ENCODE peak calls at places on chromosomes 4 and X, in ten cellular contexts. G, Q, J, U, I, V, N, X, S and B are unnamed samples.
A peak's percentile ranks its signal among the peaks of the same experiment; 100 is the strongest.

GRCh38 chr4:2244947-2245786 is 3.2 kb upstream of the HAUS3 start:
- DNase-seq in J (no peak), G (no peak), Q (no peak), U (no peak), S (no peak), V (no peak), I (peak; percentile 50), X (no peak), N (no peak), B (no peak)

GRCh38 chr4:54941994-54942552 is 183.3 kb downstream of the KDR start:
- DNase-seq in G (peak; percentile 48), S (no peak), Q (no peak), X (no peak), U (no peak), N (no peak), V (no peak), I (no peak), J (no peak), B (no peak)

GRCh38 chr4:57020467-57021101 is 41.9 kb downstream of the POLR2B start:
- DNase-seq in I (no peak), S (no peak), V (peak; percentile 77), N (peak; percentile 86), X (no peak), G (no peak), J (peak; percentile 49), Q (no peak), U (no peak), B (peak; percentile 77)

GRCh38 chrX:8731579-8732395 is at the start of gene ANOS1:
- DNase-seq in U (peak; percentile 20), V (no peak), G (no peak), I (peak; percentile 86), X (no peak), N (no peak), S (peak; percentile 80), J (no peak), Q (peak; percentile 84), B (peak; percentile 29)

GRCh38 chr4:53780736-53781400 is 189.6 kb upstream of the LNX1 start:
- DNase-seq in X (no peak), J (no peak), Q (no peak), N (peak; percentile 17), V (no peak), G (no peak), U (no peak), I (no peak), S (no peak), B (no peak)

GRCh38 chr4:139963708-139964107 is 190.3 kb downstream of the MAML3 start:
- DNase-seq in S (no peak), G (no peak), N (no peak), X (no peak), Q (no peak), V (no peak), J (no peak), U (no peak), I (no peak), B (no peak)

GRCh38 chr4:180164799-180165198 is 2078.4 kb upstream of the TENM3 start:
- DNase-seq in G (no peak), S (no peak), Q (no peak), I (no peak), X (no peak), J (peak; percentile 57), V (no peak), U (no peak), N (no peak), B (peak; percentile 74)

GRCh38 chr4:61301285-61301684 is 101.2 kb downstream of the ADGRL3 start:
- DNase-seq in V (no peak), J (no peak), I (no peak), S (no peak), Q (no peak), U (no peak), G (no peak), X (no peak), N (no peak), B (no peak)

GRCh38 chr4:169270156-169270809 is 473 bp downstream of the SH3RF1 start:
- DNase-seq in J (no peak), G (no peak), U (peak; percentile 42), V (no peak), I (peak; percentile 81), N (peak; percentile 25), Q (peak; percentile 90), S (peak; percentile 73), X (peak; percentile 69), B (peak; percentile 55)

GRCh38 chrX:154412468-154412867 is 1.1 kb downstream of the TAFAZZIN start:
- DNase-seq in S (no peak), X (peak; percentile 54), Q (no peak), N (peak; percentile 2), J (no peak), I (peak; percentile 69), V (no peak), G (no peak), U (no peak), B (no peak)

GRCh38 chrX:2261838-2262678 is 238.7 kb downstream of the DHRSX start:
- DNase-seq in N (no peak), I (no peak), S (no peak), J (no peak), V (no peak), X (no peak), Q (peak; percentile 57), U (no peak), G (no peak), B (no peak)

GRCh38 chr4:99330648-99331047 is 9.4 kb upstream of the ADH1B start:
- DNase-seq in S (no peak), J (no peak), Q (no peak), U (no peak), G (no peak), V (no peak), X (no peak), I (no peak), N (no peak), B (no peak)

GRCh38 chr4:5218376-5219069 is 167.2 kb downstream of the STK32B start:
- DNase-seq in I (no peak), Q (no peak), V (no peak), X (no peak), N (no peak), J (no peak), S (no peak), U (no peak), G (no peak), B (no peak)

GRCh38 chr4:137448402-137448801 is 83.9 kb downstream of the PCDH18 start:
- DNase-seq in U (no peak), J (no peak), N (no peak), V (no peak), G (no peak), S (no peak), X (no peak), Q (no peak), I (no peak), B (no peak)

GRCh38 chr4:138953962-138954371 is 61.6 kb upstream of the NOCT start:
- DNase-seq in Q (no peak), I (no peak), G (no peak), N (peak; percentile 76), X (no peak), V (peak; percentile 87), S (no peak), U (no peak), J (peak; percentile 53), B (peak; percentile 96)

GRCh38 chrX:7110821-7111276 is 36.7 kb upstream of the STS start:
- DNase-seq in S (no peak), U (no peak), I (no peak), N (peak; percentile 22), V (no peak), X (no peak), G (no peak), J (no peak), Q (no peak), B (no peak)

GRCh38 chr4:186918466-186918865 is 194.8 kb upstream of the FAT1 start:
- DNase-seq in J (no peak), Q (no peak), G (no peak), X (no peak), U (no peak), N (no peak), S (no peak), I (no peak), V (no peak), B (peak; percentile 33)

GRCh38 chr4:183503497-183504063 is 1.3 kb upstream of the ING2 start:
- DNase-seq in S (no peak), N (no peak), G (no peak), U (no peak), I (no peak), V (no peak), J (no peak), Q (no peak), X (no peak), B (no peak)

GRCh38 chr4:152273343-152273742 is 262.5 kb downstream of the FBXW7 start:
- DNase-seq in U (no peak), J (no peak), S (no peak), Q (no peak), I (no peak), N (no peak), V (no peak), X (no peak), G (no peak), B (no peak)

GRCh38 chr4:172007889-172008288 is 194.7 kb downstream of the GALNTL6 start:
- DNase-seq in X (no peak), G (no peak), S (no peak), N (no peak), J (no peak), U (no peak), Q (no peak), V (no peak), I (no peak), B (no peak)